ENCODE peak calls at places on chromosomes 12 and 14, in six cellular contexts. Z is right cardiac atrium, O is Peyer's patch, N is prostate gland, U is trophoblast cell, M is neuronal stem cell. K is an unnamed sample. For H3K4me1, the result is how much of the 10 kb centered on the place peaks cover.

GRCh38 chr12:95838125-95838524 is 20.6 kb upstream of the SNRPF start:
- DNase-seq in Z (no peak), M (no peak), N (peak), U (no peak), O (peak), K (no peak)

GRCh38 chr14:76104802-76105355 is 46.8 kb upstream of the GPATCH2L start:
- DNase-seq in M (no peak), Z (no peak), O (no peak), U (no peak), N (no peak), K (no peak)

GRCh38 chr12:79887912-79888311 is 47.0 kb downstream of the PPP1R12A start:
- DNase-seq in Z (no peak), N (no peak), O (no peak), U (no peak), M (no peak), K (no peak)

GRCh38 chr12:53727310-53728041 is at the start of gene CALCOCO1:
- DNase-seq in N (peak), U (peak), Z (peak), M (peak), O (peak), K (peak)

GRCh38 chr14:95564060-95564459 is 29.2 kb downstream of the GLRX5 start:
- DNase-seq in O (no peak), U (no peak), M (no peak), N (no peak), Z (no peak), K (no peak)

GRCh38 chr12:62282375-62282774 is 22.2 kb downstream of the USP15 start:
- DNase-seq in U (no peak), N (no peak), M (no peak), O (no peak), Z (no peak), K (no peak)

GRCh38 chr12:104280111-104280510 is 23.4 kb upstream of the EID3 start:
- DNase-seq in U (no peak), N (no peak), M (no peak), Z (no peak), O (no peak), K (no peak)

GRCh38 chr14:87049886-87050820 is 942.8 kb downstream of the GALC start:
- DNase-seq in U (peak), M (no peak), O (no peak), N (no peak), Z (no peak), K (no peak)

GRCh38 chr12:71710276-71711125 is 24.6 kb downstream of the TMEM19 start:
- DNase-seq in N (no peak), O (no peak), M (no peak), Z (no peak), U (peak), K (no peak)

GRCh38 chr14:37579250-37579649 is 15.8 kb downstream of the FOXA1 start:
- DNase-seq in O (no peak), N (no peak), M (no peak), Z (no peak), U (no peak), K (no peak)

GRCh38 chr12:26704684-26705475 is 128.1 kb downstream of the ITPR2 start:
- DNase-seq in U (peak), N (no peak), M (no peak), Z (no peak), O (no peak), K (no peak)

GRCh38 chr12:124488520-124488919 is 78.9 kb downstream of the NCOR2 start:
- DNase-seq in N (no peak), Z (peak), M (no peak), U (no peak), O (no peak), K (no peak)
- H3K4me1 ChIP-seq in N (under half), Z (under half), M (under half), U (under half), O (under half), K (under half)

DNA sequence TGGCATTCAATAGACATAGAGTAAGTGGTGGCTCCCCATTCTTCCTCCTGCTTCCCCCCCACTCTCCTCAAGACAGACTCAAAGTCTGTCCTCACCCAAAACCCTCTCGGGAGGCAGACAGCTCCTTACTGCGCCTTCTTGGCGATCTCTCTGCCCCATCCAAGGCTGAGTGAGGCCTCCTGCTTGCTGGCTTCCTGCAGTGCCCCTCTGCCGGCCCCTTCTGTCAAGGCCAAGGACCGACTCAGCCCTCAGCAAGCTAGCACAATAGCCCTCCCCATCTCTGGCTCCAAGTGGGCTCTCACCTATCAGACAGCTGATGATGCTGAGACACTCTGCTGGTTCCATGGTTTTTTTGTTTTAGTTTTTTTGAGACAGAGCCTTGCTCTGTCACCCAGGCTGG is 62.5 kb upstream of the DLK1 start:
- DNase-seq in N (no peak), M (no peak), O (no peak), U (no peak), Z (no peak), K (no peak)
- H3K27ac ChIP-seq in N (no peak), M (no peak), O (no peak), U (no peak), Z (no peak), K (no peak)

GRCh38 chr14:101812071-101812470 is 50.6 kb downstream of the PPP2R5C start:
- DNase-seq in U (no peak), M (no peak), N (no peak), Z (no peak), O (no peak), K (peak)

GRCh38 chr14:101808894-101809670 is 47.6 kb downstream of the PPP2R5C start:
- DNase-seq in Z (no peak), O (no peak), N (no peak), M (no peak), U (no peak), K (no peak)

GRCh38 chr14:101813171-101813759 is 51.8 kb downstream of the PPP2R5C start:
- DNase-seq in N (no peak), Z (peak), U (no peak), M (no peak), O (no peak), K (no peak)

GRCh38 chr14:101809671-101810514 is 48.4 kb downstream of the PPP2R5C start:
- DNase-seq in M (peak), O (peak), U (peak), N (peak), Z (peak), K (peak)

GRCh38 chr14:101810897-101811620 is 49.5 kb downstream of the PPP2R5C start:
- DNase-seq in O (no peak), N (no peak), M (no peak), Z (no peak), U (peak), K (no peak)
- H3K4me1 ChIP-seq in O (under half), N (under half), M (under half), Z (under half), U (under half), K (under half)

DNA sequence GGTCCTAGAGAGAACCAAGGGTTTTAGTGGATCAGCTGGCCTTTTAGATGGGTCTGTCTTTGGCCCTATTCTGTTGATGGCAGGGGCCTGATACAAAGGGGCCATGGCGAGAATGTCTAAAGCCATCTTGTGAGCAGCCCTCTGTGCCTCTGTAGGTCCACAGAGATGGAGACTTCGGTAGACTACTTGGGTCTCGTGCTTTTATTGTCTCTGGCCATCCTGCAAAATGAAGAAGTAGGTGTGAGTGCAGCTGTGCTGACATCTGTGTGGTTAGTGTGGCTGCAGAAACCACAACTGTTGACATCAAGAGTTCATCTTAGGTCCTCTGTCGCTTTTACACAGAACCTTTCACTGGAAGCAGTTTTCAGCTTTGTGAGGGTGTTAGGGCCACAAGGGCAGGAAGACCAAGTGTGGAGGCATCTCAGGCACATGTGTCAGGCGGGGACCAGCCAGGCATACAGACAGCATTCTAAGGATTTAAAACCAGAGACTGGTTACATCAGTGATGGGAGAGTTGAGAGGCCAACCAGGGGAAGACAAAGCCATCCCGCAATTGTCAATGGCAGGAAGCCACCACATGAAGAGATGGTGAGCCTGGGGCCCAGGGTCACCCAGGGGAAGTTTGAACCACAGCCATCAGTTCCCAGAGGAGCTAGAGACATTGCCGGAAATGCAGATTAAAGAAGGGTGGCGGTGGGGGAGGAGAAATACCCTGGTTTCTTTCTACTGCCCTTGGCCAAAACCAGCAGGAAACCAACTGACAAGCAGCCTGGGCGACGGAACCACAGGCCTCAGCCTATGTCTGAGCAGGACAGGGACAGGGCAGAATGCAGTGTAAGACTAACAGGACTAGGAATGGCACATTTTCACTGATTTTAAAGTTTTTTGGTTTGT is 13.0 kb upstream of the TPCN1 start:
- DNase-seq in N (no peak), O (no peak), M (no peak), Z (peak), U (peak), K (peak)
- H3K27ac ChIP-seq in N (no peak), O (peak), M (no peak), Z (peak), U (no peak), K (peak)

GRCh38 chr12:48379784-48380183 is 29.1 kb upstream of the ZNF641 start:
- DNase-seq in U (peak), N (no peak), Z (no peak), M (no peak), O (no peak), K (no peak)

GRCh38 chr12:48380596-48380995 is 29.9 kb upstream of the ZNF641 start:
- DNase-seq in M (no peak), U (no peak), Z (no peak), N (no peak), O (no peak), K (no peak)
- H3K4me1 ChIP-seq in M (under half), U (under half), Z (under half), N (under half), O (under half), K (under half)

GRCh38 chr12:110073049-110073831 is 24.9 kb upstream of the C12orf76 start:
- DNase-seq in N (no peak), O (peak), M (no peak), Z (peak), U (no peak), K (no peak)
- H3K27ac ChIP-seq in N (no peak), O (no peak), M (no peak), Z (no peak), U (no peak), K (no peak)

K was measured in CD8-positive, alpha-beta memory T cell.